ENCODE peak calls at places on chromosomes 6 and 20, in ten cellular contexts. K, E, N, C, D, J, G, T, S and I are unnamed samples.

GRCh38 chr20:46708172-46708860 is 1.1 kb upstream of the SLC2A10 start:
- DNase-seq in K (no peak), E (no peak), N (no peak), C (no peak), D (no peak), J (peak), G (no peak), T (no peak), S (no peak), I (no peak)

GRCh38 chr6:1667012-1667804 is 57.5 kb downstream of the FOXC1 start:
- DNase-seq in K (no peak), E (no peak), N (no peak), C (no peak), D (no peak), J (no peak), G (peak), T (no peak), S (no peak), I (no peak)

GRCh38 chr20:34215711-34216381 is 25.4 kb upstream of the ASIP start:
- DNase-seq in K (peak), E (peak), N (peak), C (peak), D (peak), J (peak), G (peak), T (peak), S (peak), I (peak)

GRCh38 chr6:97401533-97401932 is 118.5 kb upstream of the MMS22L start:
- DNase-seq in K (no peak), E (no peak), N (no peak), C (no peak), D (peak), J (no peak), G (no peak), T (no peak), S (no peak), I (no peak)

GRCh38 chr20:5612476-5613291 is 137.5 kb upstream of the SHLD1 start:
- DNase-seq in K (no peak), E (no peak), N (no peak), C (no peak), D (peak), J (no peak), G (no peak), T (no peak), S (no peak), I (peak)

GRCh38 chr6:107105511-107106116 is 9.7 kb downstream of the BEND3 start:
- DNase-seq in K (no peak), E (no peak), N (peak), C (no peak), D (no peak), J (no peak), G (no peak), T (no peak), S (no peak), I (peak)

GRCh38 chr20:51156796-51157119 is 133.9 kb upstream of the KCNG1 start:
- DNase-seq in K (no peak), E (no peak), N (no peak), C (no peak), D (no peak), J (no peak), G (no peak), T (no peak), S (no peak), I (no peak)

GRCh38 chr6:77231438-77232305 is 231.6 kb downstream of the HTR1B start:
- DNase-seq in K (no peak), E (no peak), N (no peak), C (no peak), D (peak), J (no peak), G (no peak), T (no peak), S (no peak), I (no peak)

GRCh38 chr20:40524071-40524470 is 165.0 kb downstream of the MAFB start:
- DNase-seq in K (no peak), E (no peak), N (no peak), C (no peak), D (peak), J (no peak), G (no peak), T (no peak), S (no peak), I (no peak)

GRCh38 chr6:151452750-151453427 is 963 bp upstream of the RMND1 start:
- DNase-seq in K (no peak), E (no peak), N (no peak), C (no peak), D (peak), J (peak), G (no peak), T (peak), S (no peak), I (peak)

GRCh38 chr6:128632131-128632530 is 111.7 kb upstream of the PTPRK start:
- DNase-seq in K (no peak), E (no peak), N (no peak), C (no peak), D (peak), J (no peak), G (no peak), T (no peak), S (no peak), I (no peak)

GRCh38 chr6:38143191-38144154 is 323.9 kb downstream of the ZFAND3 start:
- DNase-seq in K (no peak), E (no peak), N (no peak), C (no peak), D (no peak), J (no peak), G (no peak), T (no peak), S (no peak), I (no peak)

GRCh38 chr6:78867020-78867369 is 356 bp upstream of the IRAK1BP1 start:
- DNase-seq in K (no peak), E (no peak), N (no peak), C (no peak), D (no peak), J (no peak), G (no peak), T (no peak), S (no peak), I (no peak)

GRCh38 chr20:18672826-18673225 is 85.0 kb downstream of the DTD1 start:
- DNase-seq in K (no peak), E (no peak), N (no peak), C (no peak), D (no peak), J (no peak), G (no peak), T (no peak), S (no peak), I (no peak)

GRCh38 chr6:159151266-159151855 is 17.8 kb upstream of the FNDC1 start:
- DNase-seq in K (no peak), E (peak), N (no peak), C (no peak), D (peak), J (peak), G (no peak), T (peak), S (peak), I (no peak)

GRCh38 chr6:75402296-75402695 is 91.3 kb downstream of the FILIP1 start:
- DNase-seq in K (no peak), E (no peak), N (peak), C (no peak), D (peak), J (no peak), G (peak), T (peak), S (no peak), I (no peak)

GRCh38 chr20:32359633-32360332 is 1.7 kb downstream of the ASXL1 start:
- DNase-seq in K (no peak), E (no peak), N (no peak), C (no peak), D (peak), J (no peak), G (no peak), T (no peak), S (no peak), I (no peak)

GRCh38 chr20:51955756-51956155 is 153.4 kb upstream of the SALL4 start:
- DNase-seq in K (no peak), E (no peak), N (no peak), C (no peak), D (peak), J (no peak), G (no peak), T (no peak), S (no peak), I (no peak)

GRCh38 chr6:31585531-31585930 is 546 bp upstream of the LST1 start:
- DNase-seq in K (no peak), E (no peak), N (no peak), C (no peak), D (no peak), J (no peak), G (no peak), T (no peak), S (no peak), I (no peak)

GRCh38 chr6:11729083-11729482 is 49.5 kb downstream of the ADTRP start:
- DNase-seq in K (no peak), E (no peak), N (no peak), C (no peak), D (no peak), J (no peak), G (no peak), T (no peak), S (no peak), I (no peak)

GRCh38 chr6:10453596-10453995 is 38.7 kb upstream of the TFAP2A start:
- DNase-seq in K (no peak), E (no peak), N (no peak), C (no peak), D (no peak), J (no peak), G (no peak), T (no peak), S (no peak), I (no peak)

DNA sequence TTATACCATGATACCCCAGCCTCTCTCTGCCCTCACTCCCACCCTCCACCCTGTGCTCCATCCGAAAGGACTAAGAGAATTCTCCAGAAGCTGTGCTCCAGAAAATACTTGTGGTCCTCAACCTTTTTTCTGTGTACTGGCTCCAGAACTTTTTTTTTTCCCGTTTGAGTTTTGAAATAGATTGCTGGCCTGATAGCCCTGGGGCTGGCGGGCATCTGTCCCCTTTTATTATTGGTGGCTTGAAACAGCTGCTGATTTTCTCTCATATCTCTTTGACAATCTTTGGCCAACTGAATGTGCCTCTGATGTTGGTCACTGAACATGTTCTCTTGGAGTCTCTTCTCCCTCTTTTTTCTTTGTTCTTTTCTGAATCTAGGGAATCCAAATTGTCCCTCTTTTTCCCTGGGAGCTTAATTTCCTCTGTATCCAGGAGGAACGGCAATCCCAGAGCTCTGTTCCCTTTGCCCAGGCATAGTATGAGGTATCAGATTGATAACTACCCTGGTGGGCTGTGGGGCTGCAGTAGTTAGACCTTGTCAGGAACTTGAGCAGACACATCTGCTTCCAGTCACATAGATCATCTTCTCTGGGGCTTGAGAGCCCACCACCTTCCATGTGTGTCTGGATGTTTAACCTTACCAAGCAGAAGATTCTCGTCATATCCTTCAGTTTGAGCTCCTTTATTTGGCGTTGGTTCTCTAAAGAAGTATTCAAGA is 1.6 kb downstream of the PPARD start:
- DNase-seq in K (no peak), E (no peak), N (no peak), C (no peak), D (no peak), J (no peak), G (no peak), T (no peak), S (no peak), I (no peak)
- H3K4me3 ChIP-seq in K (peak), E (peak), N (peak), C (peak), D (peak), J (no peak), G (peak), T (peak), S (peak), I (no peak)

GRCh38 chr6:163712569-163712966 is 298.1 kb downstream of the QKI start:
- DNase-seq in K (no peak), E (no peak), N (no peak), C (no peak), D (no peak), J (no peak), G (no peak), T (no peak), S (no peak), I (peak)
- TF ChIP-seq CTCF in K (no peak), E (no peak), N (no peak), C (no peak), D (no peak), J (no peak), G (no peak), T (peak), S (no peak), I (no peak)

GRCh38 chr6:98945311-98946005 is 2.3 kb downstream of the FBXL4 start:
- DNase-seq in K (no peak), E (no peak), N (no peak), C (no peak), D (no peak), J (no peak), G (no peak), T (no peak), S (no peak), I (no peak)
- H3K4me3 ChIP-seq in K (no peak), E (no peak), N (no peak), C (peak), D (no peak), J (no peak), G (peak), T (peak), S (no peak), I (no peak)

GRCh38 chr6:17505062-17505476 is 95.0 kb upstream of the FAM8A1 start:
- DNase-seq in K (no peak), E (no peak), N (no peak), C (no peak), D (peak), J (no peak), G (no peak), T (no peak), S (no peak), I (no peak)
- TF ChIP-seq CTCF in K (peak), E (peak), N (peak), C (no peak), D (peak), J (no peak), G (no peak), T (peak), S (no peak), I (no peak)

DNA sequence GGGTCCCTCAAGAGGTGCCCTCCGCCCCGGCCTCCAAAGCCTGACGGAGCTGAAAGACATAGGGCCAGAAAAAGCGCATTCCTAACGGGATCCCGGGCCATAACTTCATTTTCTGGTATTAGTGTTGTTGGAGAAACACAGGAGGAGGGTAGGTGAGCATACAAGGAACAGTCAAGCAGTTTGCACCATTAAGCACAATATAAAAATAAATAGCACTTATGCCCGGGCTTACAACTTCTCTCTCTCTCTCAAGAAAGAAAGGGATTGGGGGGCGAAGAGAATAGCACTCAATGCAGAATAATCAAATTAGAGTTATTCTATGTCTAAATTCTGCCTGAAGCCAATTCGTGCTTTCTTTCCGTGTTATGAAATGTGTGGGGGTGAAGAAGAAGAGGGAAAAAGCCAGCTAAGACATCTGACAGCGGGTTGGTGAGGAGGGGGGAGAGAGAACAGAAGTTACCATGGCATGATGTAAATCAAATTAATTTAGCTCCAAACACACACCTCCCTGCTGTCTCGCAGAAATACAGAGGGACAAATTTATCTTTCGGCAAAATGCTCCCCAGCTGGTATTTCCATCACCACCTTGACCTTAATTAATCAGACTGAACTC is 493 bp upstream of the METTL24 start:
- DNase-seq in K (no peak), E (no peak), N (no peak), C (no peak), D (no peak), J (no peak), G (no peak), T (no peak), S (no peak), I (no peak)
- H3K4me3 ChIP-seq in K (peak), E (peak), N (peak), C (peak), D (peak), J (no peak), G (peak), T (peak), S (peak), I (peak)

GRCh38 chr20:63224272-63225081 is 8.5 kb upstream of the YTHDF1 start:
- DNase-seq in K (no peak), E (no peak), N (no peak), C (no peak), D (peak), J (no peak), G (no peak), T (peak), S (no peak), I (no peak)
- TF ChIP-seq CTCF in K (peak), E (no peak), N (no peak), C (no peak), D (peak), J (no peak), G (no peak), T (peak), S (no peak), I (no peak)

GRCh38 chr6:127516676-127517273 is 2.4 kb downstream of the MTCL3 start:
- DNase-seq in K (no peak), E (peak), N (no peak), C (no peak), D (peak), J (peak), G (no peak), T (no peak), S (no peak), I (no peak)

GRCh38 chr6:127515794-127516675 is 3.1 kb downstream of the MTCL3 start:
- DNase-seq in K (no peak), E (peak), N (no peak), C (no peak), D (peak), J (peak), G (no peak), T (peak), S (peak), I (no peak)

GRCh38 chr6:127513425-127513824 is 5.7 kb downstream of the MTCL3 start:
- DNase-seq in K (no peak), E (no peak), N (no peak), C (no peak), D (no peak), J (no peak), G (no peak), T (no peak), S (no peak), I (no peak)

GRCh38 chr6:127514396-127515227 is 4.5 kb downstream of the MTCL3 start:
- DNase-seq in K (no peak), E (no peak), N (no peak), C (no peak), D (peak), J (peak), G (no peak), T (peak), S (no peak), I (peak)

DNA sequence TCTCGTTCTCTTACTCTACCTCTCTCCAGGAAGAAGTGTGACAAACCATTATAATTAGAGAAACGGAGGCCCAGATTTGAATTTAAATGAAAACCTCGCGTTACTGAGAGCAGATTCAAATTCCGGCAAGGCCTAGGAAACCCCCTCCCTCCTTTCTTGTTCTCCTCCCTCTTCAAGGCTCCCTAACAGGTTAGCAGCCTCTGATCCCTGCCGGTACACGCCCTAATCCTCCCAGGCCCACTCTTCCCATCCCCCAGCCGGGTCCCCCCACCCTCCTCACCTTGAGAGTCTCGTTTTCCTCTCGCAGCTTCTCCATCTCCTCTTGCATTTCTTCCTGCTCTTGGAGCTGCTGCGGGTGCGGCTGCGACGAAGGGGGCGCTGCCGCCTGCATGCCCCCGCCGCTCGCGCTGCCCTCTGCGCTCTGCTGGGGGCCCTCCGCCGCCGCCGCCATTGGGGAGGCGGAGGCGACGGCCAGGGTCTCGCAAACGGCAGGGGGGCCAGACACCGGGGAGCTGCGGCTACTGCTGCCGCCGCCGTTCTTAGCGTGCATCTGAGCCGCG is 3.8 kb downstream of the MTCL3 start:
- DNase-seq in K (no peak), E (peak), N (no peak), C (no peak), D (peak), J (no peak), G (no peak), T (no peak), S (peak), I (peak)
- H3K4me3 ChIP-seq in K (peak), E (peak), N (peak), C (peak), D (peak), J (peak), G (peak), T (peak), S (peak), I (peak)